ENCODE peak calls at places on chromosomes 11 and 22, in five cellular contexts. Y, N, I, D and S are unnamed samples.

GRCh38 chr22:31102441-31103081 is 4.8 kb downstream of the SELENOM start:
- DNase-seq in Y (peak; percentile 66), N (no peak), I (no peak), D (peak; percentile 80), S (no peak)

GRCh38 chr22:39207141-39208012 is 37.4 kb downstream of the PDGFB start:
- DNase-seq in Y (no peak), N (no peak), I (no peak), D (no peak), S (no peak)

GRCh38 chr11:11389238-11389637 is 36.2 kb upstream of the CSNK2A3 start:
- DNase-seq in Y (no peak), N (no peak), I (no peak), D (no peak), S (no peak)

GRCh38 chr11:4615856-4616444 is 7.9 kb upstream of the TRIM68 start:
- DNase-seq in Y (no peak), N (no peak), I (no peak), D (no peak), S (no peak)

GRCh38 chr11:78223320-78223954 is 34.7 kb downstream of the USP35 start:
- DNase-seq in Y (no peak), N (no peak), I (no peak), D (no peak), S (no peak)

GRCh38 chr11:34459507-34460162 is 20.9 kb downstream of the CAT start:
- DNase-seq in Y (no peak), N (no peak), I (no peak), D (no peak), S (no peak)

GRCh38 chr11:3159296-3160190 is 5.6 kb downstream of the OSBPL5 start:
- DNase-seq in Y (peak; percentile 69), N (peak; percentile 44), I (no peak), D (no peak), S (no peak)

GRCh38 chr11:27882066-27882697 is 181.9 kb upstream of the BDNF start:
- DNase-seq in Y (no peak), N (no peak), I (no peak), D (peak; percentile 77), S (no peak)

GRCh38 chr11:44862546-44863101 is 88.1 kb downstream of the TP53I11 start:
- DNase-seq in Y (no peak), N (no peak), I (no peak), D (no peak), S (no peak)

GRCh38 chr11:96486890-96487633 is 97.2 kb downstream of the JRKL start:
- DNase-seq in Y (no peak), N (peak; percentile 20), I (no peak), D (peak; percentile 39), S (peak; percentile 52)

GRCh38 chr11:40293655-40294342 is 1165.7 kb downstream of the LRRC4C start:
- DNase-seq in Y (peak; percentile 62), N (peak; percentile 90), I (no peak), D (peak; percentile 70), S (peak; percentile 82)

GRCh38 chr22:28935713-28936112 is 52.3 kb downstream of the ZNRF3 start:
- DNase-seq in Y (no peak), N (no peak), I (no peak), D (no peak), S (no peak)

GRCh38 chr11:15471709-15472404 is 357.1 kb downstream of the INSC start:
- DNase-seq in Y (no peak), N (no peak), I (no peak), D (no peak), S (no peak)

DNA sequence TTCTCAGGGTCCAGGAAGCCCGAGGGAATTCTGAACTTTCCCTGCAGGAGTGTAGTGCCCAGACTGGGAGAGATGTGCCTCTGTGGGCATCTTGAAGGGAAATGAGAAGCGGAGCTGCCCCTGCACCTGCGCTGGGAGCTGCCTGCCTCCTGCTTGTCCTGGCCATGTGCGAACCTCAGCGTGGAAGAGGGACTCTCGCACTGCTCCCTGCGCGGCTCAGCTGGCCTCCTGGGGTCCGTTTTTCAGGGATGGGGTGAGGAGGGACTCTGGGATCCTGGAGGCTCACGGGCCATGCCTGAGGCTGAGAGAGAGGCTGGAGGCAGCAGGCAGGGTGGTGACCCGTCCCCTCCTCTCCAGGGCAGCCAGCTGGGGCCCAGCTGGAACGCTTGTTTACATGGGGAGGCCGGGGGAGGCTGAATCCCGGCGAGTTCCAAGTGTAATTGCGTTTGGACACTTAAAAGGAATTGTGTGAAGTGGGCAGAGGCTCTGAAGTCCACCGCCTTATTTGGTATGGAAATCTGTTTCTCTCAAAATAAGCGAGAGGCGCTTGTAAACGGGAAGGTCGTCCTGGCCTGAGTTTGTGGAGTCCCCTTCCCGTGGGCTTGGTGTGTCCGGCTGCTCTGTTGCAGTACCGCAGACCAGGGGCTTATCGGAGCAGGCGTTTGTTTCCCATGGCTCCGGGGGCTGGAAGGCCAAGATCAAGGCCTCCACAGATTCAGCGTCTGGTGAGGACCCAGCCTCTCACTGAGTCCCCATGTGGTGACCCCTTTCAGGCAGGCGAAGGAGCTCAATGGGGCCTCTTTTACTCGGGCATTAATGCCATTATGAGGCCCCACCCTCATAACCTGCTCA is 1.3 kb upstream of the MRGPRF start:
- DNase-seq in Y (peak; percentile 89), N (peak; percentile 33), I (no peak), D (peak; percentile 65), S (no peak)
- H3K4me3 ChIP-seq in Y (peak overlapping the region; percentile 67), N (peak overlapping the region; percentile 42), I (peak overlapping the region; percentile 55), D (no peak overlapping the region), S (no peak overlapping the region)

GRCh38 chr11:130436171-130436570 is 7.8 kb upstream of the ADAMTS8 start:
- DNase-seq in Y (no peak), N (no peak), I (no peak), D (no peak), S (no peak)

GRCh38 chr11:130437848-130438247 is 9.4 kb upstream of the ADAMTS8 start:
- DNase-seq in Y (no peak), N (no peak), I (no peak), D (no peak), S (no peak)

GRCh38 chr11:130434521-130435223 is 6.3 kb upstream of the ADAMTS8 start:
- DNase-seq in Y (peak; percentile 73), N (peak; percentile 88), I (no peak), D (peak; percentile 86), S (no peak)

GRCh38 chr11:130433357-130433756 is 4.9 kb upstream of the ADAMTS8 start:
- DNase-seq in Y (no peak), N (no peak), I (no peak), D (no peak), S (no peak)

DNA sequence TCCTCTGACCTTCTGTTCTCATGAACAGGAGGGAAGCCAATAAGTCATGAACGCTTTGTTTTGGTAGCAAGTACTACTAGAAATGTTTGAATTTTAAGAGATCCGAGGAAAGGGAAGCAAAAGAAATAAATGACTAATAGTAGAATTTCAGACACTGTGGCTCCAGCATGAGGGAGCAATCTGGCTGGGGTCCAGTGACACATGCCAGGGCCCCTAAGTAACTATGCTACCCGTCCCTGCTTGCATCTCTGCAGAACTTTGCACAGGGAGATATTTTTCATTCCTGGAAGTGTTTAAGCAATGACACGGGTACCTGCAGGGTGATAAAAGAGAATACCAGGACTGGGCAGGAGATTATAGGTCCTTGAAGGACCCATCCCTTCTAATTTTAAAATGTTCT is 7.3 kb upstream of the ADAMTS8 start:
- DNase-seq in Y (no peak), N (no peak), I (no peak), D (peak; percentile 43), S (no peak)
- H3K4me3 ChIP-seq in Y (no peak overlapping the region), N (no peak overlapping the region), I (no peak overlapping the region), D (no peak overlapping the region), S (no peak overlapping the region)

GRCh38 chr22:23020659-23021293 is 49.5 kb upstream of the GNAZ start:
- DNase-seq in Y (no peak), N (no peak), I (no peak), D (no peak), S (no peak)
- H3K4me3 ChIP-seq in Y (no peak overlapping the region), N (no peak overlapping the region), I (no peak overlapping the region), D (no peak overlapping the region), S (no peak overlapping the region)

DNA sequence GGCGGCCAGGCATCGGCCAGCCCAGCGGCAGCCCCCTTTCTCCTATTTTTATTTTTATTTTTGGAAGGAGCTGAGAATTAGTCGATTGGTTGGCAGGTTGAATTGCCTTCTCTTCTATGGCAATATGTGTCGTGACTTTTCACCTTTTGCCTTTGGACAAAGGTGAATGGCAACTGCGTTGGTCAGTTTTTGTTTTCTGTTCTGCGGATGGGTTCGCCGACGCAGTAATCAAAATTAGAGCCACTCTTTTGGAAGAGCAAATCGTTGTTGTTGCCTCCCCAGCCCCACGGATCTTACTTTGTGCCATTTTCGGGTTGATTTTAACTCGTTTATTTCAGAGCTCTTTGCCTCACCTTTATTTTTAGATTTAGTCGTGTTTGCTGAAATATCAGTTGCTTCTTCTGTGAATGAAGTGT is 1.5 kb downstream of the CECR2 start:
- DNase-seq in Y (no peak), N (no peak), I (no peak), D (no peak), S (no peak)
- H3K4me3 ChIP-seq in Y (peak overlapping the region; percentile 44), N (peak overlapping the region; percentile 100), I (peak overlapping the region; percentile 61), D (no peak overlapping the region), S (peak overlapping the region; percentile 80)

GRCh38 chr11:57597461-57597892 is at the start of gene SERPING1:
- DNase-seq in Y (peak; percentile 75), N (no peak), I (no peak), D (no peak), S (no peak)

GRCh38 chr11:57597971-57598830 is 716 bp downstream of the SERPING1 start:
- DNase-seq in Y (peak; percentile 92), N (peak; percentile 98), I (no peak), D (no peak), S (no peak)

GRCh38 chr11:57596266-57596885 is 1.1 kb upstream of the SERPING1 start:
- DNase-seq in Y (peak; percentile 25), N (no peak), I (no peak), D (no peak), S (no peak)

GRCh38 chr11:57599381-57599780 is 1.9 kb downstream of the SERPING1 start:
- DNase-seq in Y (no peak), N (no peak), I (no peak), D (no peak), S (no peak)

DNA sequence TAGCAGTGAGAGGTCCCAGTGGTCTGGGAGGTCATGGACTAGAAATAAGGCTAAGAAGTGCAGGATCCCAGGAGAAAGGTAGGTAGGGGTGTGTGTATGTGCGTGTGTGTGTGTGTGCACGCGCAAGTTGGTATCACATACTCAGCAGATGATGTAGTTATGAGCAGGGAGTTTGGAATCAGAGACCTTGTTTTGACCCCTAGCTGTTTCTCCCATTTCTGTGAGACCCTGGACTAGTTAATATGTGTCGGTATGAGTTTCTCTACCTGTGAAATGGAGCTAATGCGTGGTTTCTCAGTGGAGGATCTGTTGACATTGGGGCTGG is 1.3 kb downstream of the SERPING1 start:
- DNase-seq in Y (no peak), N (no peak), I (no peak), D (no peak), S (no peak)
- H3K4me3 ChIP-seq in Y (peak overlapping the region; percentile 60), N (peak overlapping the region; percentile 56), I (peak overlapping the region; percentile 56), D (no peak overlapping the region), S (no peak overlapping the region)